ENCODE peak calls at places on chromosomes 3 and 15, in five cellular contexts. X is GM12878, O is SK-N-SH, W is K562, K is HepG2. Z is an unnamed sample.

GRCh38 chr15:97235285-97235985 is 725.1 kb upstream of the ARRDC4 start:
- DNase-seq in O (peak), W (peak), K (peak), X (no peak), Z (peak)

GRCh38 chr3:147797095-147797494 is 387.9 kb downstream of the ZIC1 start:
- DNase-seq in K (no peak), X (no peak), W (no peak), O (no peak), Z (no peak)

GRCh38 chr15:65377105-65377975 is 462 bp downstream of the IGDCC3 start:
- DNase-seq in W (no peak), K (no peak), X (no peak), O (peak), Z (no peak)

GRCh38 chr3:127149621-127150310 is 43.2 kb upstream of the PRR23E start:
- DNase-seq in X (no peak), O (no peak), K (no peak), W (no peak), Z (no peak)

GRCh38 chr3:151896662-151897012 is 23.2 kb downstream of the SUCNR1 start:
- DNase-seq in O (no peak), W (no peak), K (no peak), X (no peak), Z (peak)

GRCh38 chr3:73480187-73480672 is 144.5 kb downstream of the PDZRN3 start:
- DNase-seq in W (no peak), K (no peak), O (no peak), X (no peak), Z (no peak)

GRCh38 chr3:138210528-138210927 is 23.4 kb downstream of the ARMC8 start:
- DNase-seq in X (no peak), W (no peak), O (no peak), K (no peak), Z (no peak)

GRCh38 chr3:113695426-113695817 is 1.0 kb downstream of the USF3 start:
- DNase-seq in O (no peak), K (peak), W (peak), X (no peak), Z (no peak)

GRCh38 chr3:197353001-197353866 is 54.8 kb upstream of the DLG1 start:
- DNase-seq in W (no peak), O (peak), K (no peak), X (no peak), Z (no peak)

GRCh38 chr3:59302442-59302841 is 252.6 kb upstream of the CFAP20DC start:
- DNase-seq in K (no peak), X (no peak), O (no peak), W (no peak), Z (no peak)
- TF ChIP-seq REST in K (no peak), X (no peak), O (no peak), W (no peak), Z (no peak)

DNA sequence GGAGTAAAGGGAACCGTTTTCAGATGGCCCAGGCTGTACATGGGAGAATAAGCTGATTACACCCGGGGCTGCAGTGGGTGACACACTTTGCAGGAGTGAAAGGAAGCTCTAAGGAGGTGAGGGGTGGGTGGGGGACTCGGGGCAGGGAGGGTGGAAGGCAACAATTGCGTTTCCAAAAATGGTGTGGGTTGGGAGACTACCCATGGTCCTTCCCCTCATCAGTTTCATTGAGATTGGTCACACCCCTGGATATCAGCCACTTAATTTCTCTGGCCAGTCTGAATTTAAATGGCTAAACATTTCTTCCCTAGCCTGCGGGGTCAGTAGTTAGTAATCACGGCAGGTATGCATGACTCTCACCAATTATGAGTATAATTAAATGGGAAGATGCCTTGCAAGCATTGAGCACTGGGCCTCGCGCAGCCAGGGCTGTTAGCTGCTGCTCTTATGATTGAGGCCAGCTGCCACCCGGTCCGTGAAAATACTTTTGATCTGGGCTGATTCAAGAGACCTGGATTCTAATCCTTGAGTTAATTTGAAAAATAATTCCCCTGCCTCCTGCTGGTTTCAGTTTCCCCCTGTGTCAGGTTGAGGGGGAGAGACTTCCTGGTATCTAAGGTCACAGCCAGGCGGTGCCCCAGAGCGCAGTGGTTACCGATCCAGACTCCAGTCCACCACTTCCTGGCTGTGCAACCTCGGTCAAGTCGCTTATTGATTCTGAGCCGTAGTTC is 23.3 kb downstream of the SLC6A6 start:
- DNase-seq in O (no peak), K (no peak), W (no peak), X (no peak), Z (no peak)
- TF ChIP-seq CTCF in O (no peak), K (no peak), W (peak), X (no peak), Z (no peak)

GRCh38 chr3:195182470-195182795 is 88.5 kb downstream of the XXYLT1 start:
- DNase-seq in W (no peak), O (no peak), X (no peak), K (no peak), Z (no peak)
- H3K9ac ChIP-seq in W (no peak), O (no peak), X (no peak), K (no peak), Z (no peak)

DNA sequence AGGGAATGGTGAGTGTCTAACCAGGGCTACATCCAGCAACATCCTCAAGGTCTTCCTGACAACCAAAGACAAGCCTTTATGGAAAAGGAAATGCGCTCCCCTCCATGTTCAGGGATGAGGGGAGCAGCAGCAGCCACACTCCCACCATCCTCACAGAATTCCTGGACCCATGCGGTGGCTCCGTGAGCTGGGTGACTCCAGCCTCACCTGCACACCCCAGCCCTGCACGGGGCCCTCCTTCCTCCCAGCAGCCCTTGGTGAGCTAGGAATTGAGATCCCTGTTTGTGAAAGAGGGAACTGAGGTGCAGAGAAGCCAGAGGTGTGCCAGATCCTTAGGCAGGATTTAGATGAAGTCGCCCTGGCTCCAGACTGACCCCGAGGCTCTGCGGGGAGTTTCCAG is 52.3 kb downstream of the GRIP2 start:
- DNase-seq in O (no peak), W (no peak), K (no peak), X (no peak), Z (no peak)
- TF ChIP-seq REST in O (no peak), W (no peak), K (no peak), X (no peak), Z (no peak)

GRCh38 chr15:90087454-90088154 is 14.7 kb downstream of the IDH2 start:
- DNase-seq in O (peak), X (no peak), K (peak), W (peak), Z (no peak)
- TF ChIP-seq CTCF in O (peak), X (peak), K (no peak), W (peak), Z (peak)

GRCh38 chr15:76024021-76024768 is 12.0 kb upstream of the NRG4 start:
- DNase-seq in X (no peak), O (no peak), W (no peak), K (no peak), Z (no peak)
- H3K9ac ChIP-seq in X (no peak), O (no peak), W (no peak), K (no peak), Z (no peak)

GRCh38 chr3:108300103-108300849 is 3.9 kb downstream of the HHLA2 start:
- DNase-seq in W (no peak), X (no peak), K (no peak), O (no peak), Z (no peak)

GRCh38 chr3:108301695-108302404 is 5.5 kb downstream of the HHLA2 start:
- DNase-seq in K (no peak), O (no peak), X (no peak), W (no peak), Z (no peak)

GRCh38 chr3:108302570-108302969 is 6.2 kb downstream of the HHLA2 start:
- DNase-seq in O (no peak), K (no peak), X (no peak), W (no peak), Z (no peak)

DNA sequence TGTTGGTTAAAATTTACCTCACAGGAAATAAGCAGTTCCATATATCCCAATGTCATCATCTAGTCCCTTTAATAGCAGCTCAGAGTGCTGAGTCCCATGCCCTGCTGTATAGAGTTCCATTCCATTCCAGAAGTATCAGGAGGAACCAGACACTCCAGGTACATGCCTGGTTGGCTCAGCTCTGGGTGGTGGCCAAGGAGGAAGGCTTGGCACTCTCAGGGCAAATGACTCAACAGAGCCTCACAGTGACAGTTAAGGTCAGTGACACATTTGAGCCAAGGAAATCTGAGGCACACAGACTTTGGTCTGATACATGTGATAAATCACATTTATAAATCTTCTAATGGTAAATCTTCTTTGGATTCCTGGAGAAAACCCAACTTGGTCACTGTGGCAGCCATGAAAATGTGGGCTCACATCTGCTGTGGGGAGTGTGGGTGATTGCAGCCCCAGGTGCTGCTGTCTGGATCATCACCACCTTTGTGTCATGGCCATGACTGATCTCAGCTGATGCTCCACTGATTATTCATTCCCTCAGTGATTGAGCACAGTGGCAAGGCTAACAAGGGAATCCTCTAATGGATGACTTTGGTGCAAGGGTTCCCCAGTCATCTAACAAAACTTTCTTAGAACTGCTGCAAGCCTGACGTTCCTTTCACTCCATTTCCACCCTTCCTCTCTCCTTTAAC is 9.3 kb downstream of the HHLA2 start:
- DNase-seq in K (no peak), X (no peak), O (no peak), W (no peak), Z (peak)
- TF ChIP-seq REST in K (no peak), X (no peak), O (no peak), W (no peak), Z (no peak)

GRCh38 chr3:192299921-192300320 is 427.4 kb downstream of the FGF12 start:
- DNase-seq in X (no peak), W (no peak), O (no peak), K (no peak), Z (no peak)
- TF ChIP-seq CTCF in X (no peak), W (no peak), O (no peak), K (no peak), Z (no peak)